ENCODE peak calls at places on chromosomes 2 and 18, in four cellular contexts. One of them, this sample, is unnamed.

GRCh38 chr18:55506074-55506473 is 81.9 kb downstream of the TCF4 start:
- DNase-seq in myocyte: no peak
- DNase-seq in aorta: no peak
- DNase-seq in activated T-cell treated with anti-CD3 and anti-CD28 coated beads, Interleukin-2, amount 50 U/mL, for 24 hours: no peak
- DNase-seq in this sample: no peak

GRCh38 chr2:114219501-114219900 is 222.9 kb upstream of the DPP10 start:
- DNase-seq in myocyte: no peak
- DNase-seq in activated T-cell treated with anti-CD3 and anti-CD28 coated beads, Interleukin-2, amount 50 U/mL, for 24 hours: no peak
- DNase-seq in aorta: no peak
- DNase-seq in this sample: no peak

GRCh38 chr2:120596191-120596781 is 139.4 kb upstream of the GLI2 start:
- DNase-seq in myocyte: peak
- DNase-seq in activated T-cell treated with anti-CD3 and anti-CD28 coated beads, Interleukin-2, amount 50 U/mL, for 24 hours: no peak
- DNase-seq in aorta: peak
- DNase-seq in this sample: no peak

GRCh38 chr18:10140928-10141327 is 227.1 kb downstream of the VAPA start:
- DNase-seq in activated T-cell treated with anti-CD3 and anti-CD28 coated beads, Interleukin-2, amount 50 U/mL, for 24 hours: no peak
- DNase-seq in myocyte: no peak
- DNase-seq in aorta: no peak
- DNase-seq in this sample: no peak

GRCh38 chr2:186429095-186429494 is 57.0 kb upstream of the ZC3H15 start:
- DNase-seq in aorta: no peak
- DNase-seq in myocyte: no peak
- DNase-seq in activated T-cell treated with anti-CD3 and anti-CD28 coated beads, Interleukin-2, amount 50 U/mL, for 24 hours: no peak
- DNase-seq in this sample: no peak

GRCh38 chr2:120237491-120237902 is 14.3 kb upstream of the TMEM185B start:
- DNase-seq in activated T-cell treated with anti-CD3 and anti-CD28 coated beads, Interleukin-2, amount 50 U/mL, for 24 hours: peak
- DNase-seq in myocyte: peak
- DNase-seq in aorta: no peak
- DNase-seq in this sample: no peak

GRCh38 chr2:221100467-221101089 is 471.5 kb downstream of the EPHA4 start:
- DNase-seq in myocyte: no peak
- DNase-seq in aorta: no peak
- DNase-seq in activated T-cell treated with anti-CD3 and anti-CD28 coated beads, Interleukin-2, amount 50 U/mL, for 24 hours: no peak
- DNase-seq in this sample: no peak

GRCh38 chr18:76672627-76673026 is 149.7 kb upstream of the ZNF236 start:
- DNase-seq in activated T-cell treated with anti-CD3 and anti-CD28 coated beads, Interleukin-2, amount 50 U/mL, for 24 hours: no peak
- DNase-seq in aorta: no peak
- DNase-seq in myocyte: no peak
- DNase-seq in this sample: no peak

GRCh38 chr2:30108851-30109250 is 38.0 kb upstream of the YPEL5 start:
- DNase-seq in aorta: no peak
- DNase-seq in myocyte: no peak
- DNase-seq in activated T-cell treated with anti-CD3 and anti-CD28 coated beads, Interleukin-2, amount 50 U/mL, for 24 hours: no peak
- DNase-seq in this sample: no peak

GRCh38 chr2:36594849-36595248 is 3.1 kb downstream of the FEZ2 start:
- DNase-seq in myocyte: no peak
- DNase-seq in aorta: no peak
- DNase-seq in activated T-cell treated with anti-CD3 and anti-CD28 coated beads, Interleukin-2, amount 50 U/mL, for 24 hours: no peak
- DNase-seq in this sample: no peak

GRCh38 chr2:3042601-3043585 is 334.7 kb downstream of the EIPR1 start:
- DNase-seq in aorta: no peak
- DNase-seq in activated T-cell treated with anti-CD3 and anti-CD28 coated beads, Interleukin-2, amount 50 U/mL, for 24 hours: no peak
- DNase-seq in myocyte: peak
- DNase-seq in this sample: no peak